ENCODE peak calls at places on chromosome 1, in five cellular contexts. B is small intestine; N is fibroblast of lung; W is CD4-positive, alpha-beta memory T cell; K is stomach. R is an unnamed sample.

GRCh38 chr1:82792151-82792550 is 991.4 kb downstream of the ADGRL2 start:
- DNase-seq in W (no peak), K (no peak), N (no peak), B (no peak), R (no peak)

GRCh38 chr1:19073311-19074186 is 117.1 kb upstream of the IFFO2 start:
- DNase-seq in B (no peak), N (no peak), K (peak), W (no peak), R (peak)

GRCh38 chr1:119948342-119949214 is 52.3 kb upstream of the ADAM30 start:
- DNase-seq in K (peak), N (peak), B (peak), W (peak), R (peak)

GRCh38 chr1:100463809-100464424 is 74.0 kb upstream of the GPR88 start:
- DNase-seq in N (peak), K (peak), W (peak), B (peak), R (peak)

GRCh38 chr1:18239671-18240070 is 132.1 kb downstream of the IGSF21 start:
- DNase-seq in B (no peak), W (no peak), N (no peak), K (no peak), R (no peak)

GRCh38 chr1:185843971-185844370 is 109.8 kb downstream of the HMCN1 start:
- DNase-seq in N (no peak), K (no peak), W (no peak), B (no peak), R (no peak)

GRCh38 chr1:25703671-25704637 is 87.4 kb downstream of the MAN1C1 start:
- DNase-seq in K (no peak), N (no peak), B (peak), W (peak), R (no peak)

GRCh38 chr1:172180886-172181285 is 239.6 kb upstream of the C1orf105 start:
- DNase-seq in N (peak), K (peak), W (peak), B (peak), R (no peak)

GRCh38 chr1:96598416-96599168 is 123.0 kb upstream of the PTBP2 start:
- DNase-seq in N (peak), B (no peak), K (no peak), W (no peak), R (no peak)

GRCh38 chr1:58812926-58813325 is 29.1 kb upstream of the JUN start:
- DNase-seq in B (peak), K (no peak), W (peak), N (no peak), R (no peak)

GRCh38 chr1:118659646-118660045 is 328.5 kb downstream of the TBX15 start:
- DNase-seq in W (no peak), B (no peak), K (no peak), N (no peak), R (no peak)

GRCh38 chr1:198597690-198598430 is 41.0 kb upstream of the PTPRC start:
- DNase-seq in B (no peak), W (no peak), K (no peak), N (no peak), R (no peak)

GRCh38 chr1:78722521-78722920 is 72.9 kb downstream of the IFI44 start:
- DNase-seq in B (no peak), K (no peak), W (no peak), N (no peak), R (no peak)

GRCh38 chr1:65066379-65066765 is 81.6 kb upstream of the AK4 start:
- DNase-seq in B (no peak), K (no peak), W (no peak), N (no peak), R (no peak)

GRCh38 chr1:161176468-161177111 is 717 bp downstream of the B4GALT3 start:
- DNase-seq in N (no peak), B (no peak), K (no peak), W (no peak), R (no peak)

GRCh38 chr1:183730107-183730724 is 74.7 kb upstream of the RGL1 start:
- DNase-seq in K (no peak), N (no peak), W (no peak), B (no peak), R (no peak)
- H3K27ac ChIP-seq in K (no peak), N (no peak), W (no peak), B (no peak), R (no peak)

GRCh38 chr1:153883223-153883622 is 39.5 kb downstream of the GATAD2B start:
- DNase-seq in W (no peak), B (no peak), N (no peak), K (no peak), R (no peak)

GRCh38 chr1:153880024-153880423 is 42.7 kb downstream of the GATAD2B start:
- DNase-seq in B (no peak), W (no peak), N (no peak), K (no peak), R (no peak)

GRCh38 chr1:153880962-153881361 is 41.8 kb downstream of the GATAD2B start:
- DNase-seq in W (peak), B (peak), N (peak), K (peak), R (peak)

GRCh38 chr1:153882296-153882912 is 40.4 kb downstream of the GATAD2B start:
- DNase-seq in B (peak), W (no peak), K (no peak), N (no peak), R (no peak)

DNA sequence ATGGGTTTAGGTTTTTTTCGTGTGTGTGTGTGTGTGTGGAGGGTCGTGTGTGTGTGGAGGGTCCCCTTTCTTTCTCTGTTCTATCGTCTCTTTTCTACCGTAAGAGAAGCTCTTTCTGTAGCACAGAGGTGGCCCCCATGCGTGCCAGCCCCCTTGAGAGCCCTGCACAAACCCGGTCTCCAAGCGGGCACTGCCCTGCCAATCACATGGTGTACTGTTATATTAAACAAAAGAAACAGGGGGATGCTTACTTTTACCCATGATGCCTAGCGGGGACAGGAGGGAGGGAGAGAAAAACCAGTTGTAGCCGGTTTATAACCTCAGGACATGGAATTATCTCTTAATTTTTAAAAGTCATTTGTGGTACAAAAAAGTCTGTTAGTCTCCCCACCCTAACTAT is 41.0 kb downstream of the GATAD2B start:
- DNase-seq in W (no peak), N (peak), B (no peak), K (no peak), R (no peak)
- H3K4me3 ChIP-seq in W (no peak), N (peak), B (no peak), K (no peak), R (no peak)

DNA sequence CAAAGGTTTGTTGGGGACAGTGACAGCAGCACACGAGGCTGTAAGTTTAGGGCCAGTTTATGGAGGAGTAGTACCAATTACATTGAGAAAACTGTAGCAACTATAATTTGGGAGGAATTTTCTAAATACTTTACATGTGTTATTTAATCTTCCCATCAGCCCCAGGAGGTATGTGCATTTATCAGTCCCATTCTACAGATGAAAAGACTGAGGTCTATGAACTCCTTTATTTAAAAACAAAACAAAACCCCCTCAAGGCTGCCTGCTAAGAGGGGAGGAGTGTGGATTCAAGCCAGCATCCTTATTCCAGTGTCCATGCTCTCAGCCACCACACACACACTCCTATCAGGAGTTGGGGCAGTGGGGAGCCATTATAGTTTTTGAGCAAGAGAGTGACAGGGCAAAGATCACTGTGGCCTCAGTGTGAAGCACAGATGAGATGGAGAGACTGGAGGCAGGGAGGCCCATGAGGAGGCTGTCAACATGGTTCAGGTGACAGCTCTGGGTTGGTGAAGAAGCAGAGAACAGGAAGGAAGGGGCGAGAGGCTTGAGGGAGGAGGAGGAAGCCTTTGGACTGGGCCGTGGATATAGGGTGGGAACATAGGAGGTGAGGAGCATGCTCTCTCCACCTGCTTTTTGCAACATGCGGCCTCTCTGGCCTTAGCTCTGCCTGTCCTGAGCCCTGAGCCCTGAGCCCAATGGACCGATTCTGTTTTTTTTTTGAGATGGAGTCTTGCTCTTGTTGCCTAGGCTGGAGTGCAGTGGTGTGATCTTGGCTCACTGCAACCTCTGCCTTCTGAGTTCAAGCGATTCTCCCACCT is 9.7 kb downstream of the TNFRSF1B start:
- DNase-seq in B (no peak), N (no peak), K (no peak), W (no peak), R (no peak)
- H3K27ac ChIP-seq in B (no peak), N (peak), K (peak), W (peak), R (peak)

GRCh38 chr1:183632087-183632486 is 3.5 kb downstream of the ARPC5 start:
- DNase-seq in K (no peak), N (peak), B (no peak), W (no peak), R (no peak)

GRCh38 chr1:183634429-183635065 is 1.0 kb downstream of the ARPC5 start:
- DNase-seq in B (no peak), W (no peak), K (no peak), N (no peak), R (no peak)

GRCh38 chr1:183633676-183634343 is 1.8 kb downstream of the ARPC5 start:
- DNase-seq in K (no peak), N (peak), B (peak), W (peak), R (no peak)

GRCh38 chr1:183635112-183635605 is 424 bp downstream of the ARPC5 start:
- DNase-seq in B (peak), N (no peak), K (peak), W (no peak), R (peak)

DNA sequence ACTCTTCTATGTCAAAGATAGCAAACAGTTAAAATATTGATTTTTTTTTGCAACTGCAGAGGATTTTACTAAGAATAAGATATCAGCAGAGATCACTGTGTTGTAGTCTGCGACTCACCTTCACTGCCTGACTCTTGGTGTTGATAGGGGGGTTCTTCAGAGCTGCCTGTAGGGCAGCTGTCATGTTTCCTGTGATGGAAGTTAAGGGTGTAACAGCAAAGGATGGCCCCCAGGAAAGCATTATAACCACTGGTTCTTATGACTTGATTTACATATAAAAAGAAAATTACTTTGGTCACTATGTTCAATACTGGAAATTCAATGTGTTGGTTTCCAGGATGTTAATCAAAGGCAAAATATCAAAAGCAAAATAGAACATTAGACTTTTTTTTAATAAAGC is 2.6 kb downstream of the ARPC5 start:
- DNase-seq in W (no peak), N (no peak), B (no peak), K (no peak), R (no peak)
- H3K4me3 ChIP-seq in W (peak), N (peak), B (no peak), K (peak), R (peak)

DNA sequence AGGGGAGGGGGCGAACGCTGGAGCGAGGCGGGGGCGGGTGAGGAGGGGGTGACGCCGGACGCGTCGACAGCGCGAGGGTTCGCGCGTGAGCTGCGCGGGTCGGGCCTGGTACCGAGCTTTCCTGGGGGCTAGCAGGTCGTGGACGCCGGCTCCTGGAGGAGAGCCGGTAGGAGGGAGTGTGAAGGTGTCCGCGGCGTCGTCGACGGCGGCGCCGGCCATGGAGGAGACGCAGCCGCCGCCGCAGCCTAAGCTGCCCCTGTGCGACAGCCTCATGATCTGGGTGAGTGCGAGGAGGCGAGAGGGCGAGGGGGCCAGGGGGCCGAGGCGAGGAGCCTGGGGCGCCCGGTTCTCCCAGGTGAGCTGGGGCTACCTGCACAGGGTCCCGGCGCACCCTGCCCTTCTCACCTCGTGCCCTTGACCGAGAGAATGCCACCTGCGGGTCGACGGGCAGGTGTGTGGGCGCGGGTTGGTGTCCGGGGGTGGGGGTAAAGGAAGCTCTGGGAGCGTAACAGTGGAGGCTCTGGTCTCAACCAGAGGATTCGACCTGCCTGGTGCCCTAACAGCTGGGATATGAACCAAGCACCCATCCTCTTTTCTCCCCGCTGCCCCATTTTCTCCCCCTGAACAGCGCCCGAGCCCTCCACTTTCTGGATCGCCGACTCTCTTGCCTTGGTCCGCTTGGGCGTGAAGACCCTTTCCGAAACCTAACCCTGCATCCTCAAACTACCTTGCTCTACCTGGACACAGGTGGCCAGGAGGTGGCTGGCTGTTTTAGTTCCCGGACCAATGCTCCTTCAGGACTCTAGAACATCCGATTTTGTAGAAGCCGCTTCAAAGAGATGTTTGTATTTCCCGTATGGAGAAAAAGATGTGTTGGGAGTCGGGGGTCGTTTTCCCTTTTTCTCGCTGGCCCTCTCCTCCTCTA is at the start of gene HOOK1:
- DNase-seq in B (no peak), K (no peak), W (peak), N (no peak), R (peak)
- H3K27ac ChIP-seq in B (peak), K (peak), W (peak), N (no peak), R (peak)

GRCh38 chr1:27557596-27558340 is 46.2 kb downstream of the AHDC1 start:
- DNase-seq in B (peak), N (no peak), K (peak), W (no peak), R (no peak)
- H3K4me3 ChIP-seq in B (no peak), N (no peak), K (no peak), W (no peak), R (no peak)

R was measured in right lobe of liver.